ENCODE peak calls at places on chromosomes 7 and 10, in ten cellular contexts. Z, G, T, B, C, E, I, Y, D and W are unnamed samples.

GRCh38 chr7:33072471-33072870 is 9.9 kb upstream of the NT5C3A start:
- DNase-seq in Z (no peak), D (peak), B (no peak), Y (no peak), C (no peak), I (no peak), G (no peak), T (no peak), E (no peak), W (peak)

GRCh38 chr7:140982508-140982907 is 32.2 kb downstream of the MRPS33 start:
- DNase-seq in I (no peak), Z (no peak), E (no peak), B (no peak), G (no peak), D (no peak), Y (no peak), C (no peak), T (no peak), W (no peak)

GRCh38 chr7:151806204-151806603 is 70.7 kb downstream of the PRKAG2 start:
- DNase-seq in T (peak), G (no peak), Y (no peak), D (peak), B (no peak), Z (no peak), E (no peak), C (no peak), I (no peak), W (no peak)

GRCh38 chr7:132402096-132402495 is 174.2 kb downstream of the PLXNA4 start:
- DNase-seq in E (peak), B (no peak), C (no peak), T (no peak), G (no peak), I (no peak), Z (no peak), Y (no peak), D (no peak), W (no peak)

GRCh38 chr7:101936223-101936611 is 118.8 kb downstream of the CUX1 start:
- DNase-seq in G (no peak), D (no peak), C (no peak), Y (no peak), E (no peak), B (no peak), I (no peak), T (no peak), Z (no peak), W (no peak)

GRCh38 chr10:119250641-119251314 is 43.4 kb downstream of the GRK5 start:
- DNase-seq in D (peak), Y (no peak), E (no peak), T (no peak), B (no peak), C (no peak), I (no peak), G (no peak), Z (no peak), W (peak)

GRCh38 chr10:14074062-14074884 is 256.5 kb downstream of the FRMD4A start:
- DNase-seq in I (no peak), T (peak), G (no peak), B (no peak), C (peak), Z (peak), Y (peak), E (peak), D (peak), W (peak)

GRCh38 chr7:132106491-132106890 is 469.8 kb downstream of the PLXNA4 start:
- DNase-seq in G (no peak), I (no peak), B (no peak), T (no peak), D (no peak), Y (no peak), E (no peak), Z (no peak), C (peak), W (no peak)

GRCh38 chr10:21260793-21261149 is 264.7 kb downstream of the SKIDA1 start:
- DNase-seq in C (no peak), B (no peak), D (no peak), Z (no peak), G (no peak), E (no peak), T (no peak), I (no peak), Y (no peak), W (peak)

GRCh38 chr10:119370972-119371703 is 163.8 kb downstream of the GRK5 start:
- DNase-seq in C (no peak), B (no peak), T (no peak), E (no peak), Y (no peak), Z (no peak), G (no peak), I (no peak), D (no peak), W (peak)

GRCh38 chr7:47886412-47886811 is 61.9 kb downstream of the PKD1L1 start:
- DNase-seq in C (no peak), I (no peak), Z (no peak), G (no peak), B (no peak), T (no peak), D (no peak), E (no peak), Y (no peak), W (no peak)

GRCh38 chr10:78765726-78766335 is 302.9 kb upstream of the ZMIZ1 start:
- DNase-seq in E (no peak), D (no peak), Y (no peak), G (no peak), T (no peak), I (no peak), C (peak), B (no peak), Z (no peak), W (no peak)

GRCh38 chr10:11285171-11285570 is 267.5 kb downstream of the CELF2 start:
- DNase-seq in I (no peak), G (no peak), T (no peak), B (no peak), D (peak), C (no peak), Y (no peak), Z (peak), E (no peak), W (no peak)

GRCh38 chr7:91263359-91264082 is 712 bp upstream of the FZD1 start:
- DNase-seq in Y (peak), E (peak), T (peak), Z (peak), G (no peak), D (peak), B (peak), I (no peak), C (no peak), W (no peak)

GRCh38 chr10:50228672-50229071 is 22.6 kb downstream of the ASAH2 start:
- DNase-seq in G (no peak), T (no peak), C (no peak), E (no peak), D (no peak), I (no peak), B (no peak), Z (no peak), Y (no peak), W (no peak)

GRCh38 chr10:52668024-52668423 is 104.6 kb downstream of the MBL2 start:
- DNase-seq in I (no peak), C (no peak), T (no peak), Z (no peak), B (no peak), D (no peak), E (no peak), G (no peak), Y (no peak), W (no peak)

GRCh38 chr10:116748471-116748870 is 6.1 kb upstream of the HSPA12A start:
- DNase-seq in Z (no peak), B (no peak), T (no peak), C (no peak), D (no peak), G (no peak), I (no peak), Y (no peak), E (no peak), W (no peak)

GRCh38 chr7:2551418-2551817 is 3.9 kb downstream of the BRAT1 start:
- DNase-seq in I (no peak), T (peak), E (no peak), B (no peak), Y (no peak), D (no peak), Z (no peak), G (no peak), C (no peak), W (no peak)

GRCh38 chr10:89706011-89706410 is 4.6 kb downstream of the KIF20B start:
- DNase-seq in B (no peak), C (no peak), T (no peak), Z (no peak), I (no peak), G (no peak), D (no peak), Y (no peak), E (no peak), W (peak)

GRCh38 chr10:70835895-70836294 is 20.1 kb downstream of the SGPL1 start:
- DNase-seq in E (no peak), Y (no peak), T (no peak), Z (no peak), C (no peak), D (no peak), B (no peak), I (no peak), G (no peak), W (peak)

GRCh38 chr7:125645770-125646169 is 716.1 kb upstream of the POT1 start:
- DNase-seq in Y (no peak), T (no peak), C (no peak), B (no peak), Z (no peak), G (no peak), I (no peak), E (no peak), D (no peak), W (no peak)

GRCh38 chr7:974172-974571 is 1.2 kb downstream of the COX19 start:
- DNase-seq in C (no peak), Y (no peak), T (no peak), B (no peak), Z (no peak), I (no peak), E (no peak), D (peak), G (no peak), W (peak)

GRCh38 chr7:70389752-70390151 is 742.2 kb upstream of the GALNT17 start:
- DNase-seq in I (no peak), E (no peak), G (no peak), C (no peak), T (no peak), Y (no peak), Z (no peak), D (no peak), B (no peak), W (no peak)